ENCODE peak calls at places on chromosomes 16 and 17, in seven cellular contexts. One of them, this sample, is unnamed. For H3K36me3, the result is how much of the 10 kb centered on the place peaks cover.

GRCh38 chr17:869567-870530 is 87.7 kb downstream of the MRM3 start:
- DNase-seq in left ventricle myocardium inferior: peak
- DNase-seq in GM23338: no peak
- DNase-seq in HAP-1: no peak
- DNase-seq in fibroblast of lung: peak
- DNase-seq in thoracic aorta: no peak
- DNase-seq in BE2C: no peak
- DNase-seq in this sample: no peak

GRCh38 chr17:42548993-42549755 is 3.5 kb upstream of the HSD17B1 start:
- DNase-seq in left ventricle myocardium inferior: no peak
- DNase-seq in GM23338: no peak
- DNase-seq in HAP-1: no peak
- DNase-seq in fibroblast of lung: no peak
- DNase-seq in thoracic aorta: no peak
- DNase-seq in BE2C: no peak
- DNase-seq in this sample: no peak

GRCh38 chr17:42027961-42028790 is 8.3 kb downstream of the NKIRAS2 start:
- DNase-seq in left ventricle myocardium inferior: no peak
- DNase-seq in GM23338: peak
- DNase-seq in HAP-1: no peak
- DNase-seq in fibroblast of lung: no peak
- DNase-seq in thoracic aorta: no peak
- DNase-seq in BE2C: no peak
- DNase-seq in this sample: no peak

GRCh38 chr16:78437352-78437968 is 338.0 kb downstream of the WWOX start:
- DNase-seq in left ventricle myocardium inferior: no peak
- DNase-seq in GM23338: peak
- DNase-seq in HAP-1: peak
- DNase-seq in fibroblast of lung: no peak
- DNase-seq in thoracic aorta: no peak
- DNase-seq in BE2C: peak
- DNase-seq in this sample: no peak

GRCh38 chr17:47257651-47258339 is 4.2 kb downstream of the ITGB3 start:
- DNase-seq in left ventricle myocardium inferior: no peak
- DNase-seq in GM23338: no peak
- DNase-seq in HAP-1: no peak
- DNase-seq in fibroblast of lung: peak
- DNase-seq in thoracic aorta: no peak
- DNase-seq in BE2C: no peak
- DNase-seq in this sample: no peak

GRCh38 chr16:15771694-15772093 is 85.1 kb downstream of the MYH11 start:
- DNase-seq in left ventricle myocardium inferior: no peak
- DNase-seq in GM23338: no peak
- DNase-seq in HAP-1: no peak
- DNase-seq in fibroblast of lung: no peak
- DNase-seq in thoracic aorta: no peak
- DNase-seq in BE2C: no peak
- DNase-seq in this sample: no peak

GRCh38 chr16:80283450-80284392 is 257.1 kb upstream of the DYNLRB2 start:
- DNase-seq in left ventricle myocardium inferior: no peak
- DNase-seq in GM23338: no peak
- DNase-seq in HAP-1: no peak
- DNase-seq in fibroblast of lung: no peak
- DNase-seq in thoracic aorta: no peak
- DNase-seq in BE2C: no peak
- DNase-seq in this sample: no peak

GRCh38 chr17:68399638-68400403 is 57.5 kb downstream of the WIPI1 start:
- DNase-seq in left ventricle myocardium inferior: no peak
- DNase-seq in GM23338: no peak
- DNase-seq in HAP-1: no peak
- DNase-seq in fibroblast of lung: peak
- DNase-seq in thoracic aorta: no peak
- DNase-seq in BE2C: no peak
- DNase-seq in this sample: no peak

GRCh38 chr16:57500578-57501111 is 14.4 kb upstream of the DOK4 start:
- DNase-seq in left ventricle myocardium inferior: peak
- DNase-seq in GM23338: no peak
- DNase-seq in HAP-1: no peak
- DNase-seq in fibroblast of lung: no peak
- DNase-seq in thoracic aorta: no peak
- DNase-seq in BE2C: peak
- DNase-seq in this sample: no peak

GRCh38 chr17:72126575-72127486 is 6.0 kb downstream of the SOX9 start:
- DNase-seq in left ventricle myocardium inferior: no peak
- DNase-seq in GM23338: no peak
- DNase-seq in HAP-1: no peak
- DNase-seq in fibroblast of lung: peak
- DNase-seq in thoracic aorta: no peak
- DNase-seq in BE2C: peak
- DNase-seq in this sample: no peak

GRCh38 chr17:75785770-75786538 is 1.3 kb downstream of the UNK start:
- DNase-seq in left ventricle myocardium inferior: no peak
- DNase-seq in GM23338: no peak
- DNase-seq in HAP-1: peak
- DNase-seq in fibroblast of lung: peak
- DNase-seq in thoracic aorta: no peak
- DNase-seq in BE2C: no peak
- DNase-seq in this sample: no peak

GRCh38 chr16:50669741-50670140 is 11.4 kb downstream of the SNX20 start:
- DNase-seq in left ventricle myocardium inferior: no peak
- DNase-seq in GM23338: no peak
- DNase-seq in HAP-1: no peak
- DNase-seq in fibroblast of lung: no peak
- DNase-seq in thoracic aorta: no peak
- DNase-seq in BE2C: no peak
- DNase-seq in this sample: no peak

GRCh38 chr17:38908676-38909181 is 16.7 kb upstream of the LASP1NB start:
- DNase-seq in left ventricle myocardium inferior: no peak
- DNase-seq in GM23338: no peak
- DNase-seq in HAP-1: no peak
- DNase-seq in fibroblast of lung: no peak
- DNase-seq in thoracic aorta: no peak
- DNase-seq in BE2C: no peak
- DNase-seq in this sample: no peak

GRCh38 chr17:29177871-29178749 is 2.1 kb downstream of the MYO18A start:
- DNase-seq in left ventricle myocardium inferior: no peak
- DNase-seq in GM23338: peak
- DNase-seq in HAP-1: no peak
- DNase-seq in fibroblast of lung: no peak
- DNase-seq in thoracic aorta: no peak
- DNase-seq in BE2C: no peak
- DNase-seq in this sample: no peak

GRCh38 chr17:45006927-45007461 is 38.9 kb upstream of the C1QL1 start:
- DNase-seq in left ventricle myocardium inferior: no peak
- DNase-seq in GM23338: peak
- DNase-seq in HAP-1: no peak
- DNase-seq in fibroblast of lung: no peak
- DNase-seq in thoracic aorta: no peak
- DNase-seq in BE2C: no peak
- DNase-seq in this sample: no peak

GRCh38 chr16:9123871-9124270 is 32.4 kb downstream of the HAPSTR1 start:
- DNase-seq in left ventricle myocardium inferior: peak
- DNase-seq in GM23338: no peak
- DNase-seq in HAP-1: no peak
- DNase-seq in fibroblast of lung: peak
- DNase-seq in thoracic aorta: no peak
- DNase-seq in BE2C: no peak
- DNase-seq in this sample: no peak
- H3K36me3 ChIP-seq in left ventricle myocardium inferior: under half
- H3K36me3 ChIP-seq in GM23338: under half
- H3K36me3 ChIP-seq in HAP-1: under half
- H3K36me3 ChIP-seq in fibroblast of lung: under half
- H3K36me3 ChIP-seq in thoracic aorta: under half
- H3K36me3 ChIP-seq in BE2C: under half
- H3K36me3 ChIP-seq in this sample: under half

DNA sequence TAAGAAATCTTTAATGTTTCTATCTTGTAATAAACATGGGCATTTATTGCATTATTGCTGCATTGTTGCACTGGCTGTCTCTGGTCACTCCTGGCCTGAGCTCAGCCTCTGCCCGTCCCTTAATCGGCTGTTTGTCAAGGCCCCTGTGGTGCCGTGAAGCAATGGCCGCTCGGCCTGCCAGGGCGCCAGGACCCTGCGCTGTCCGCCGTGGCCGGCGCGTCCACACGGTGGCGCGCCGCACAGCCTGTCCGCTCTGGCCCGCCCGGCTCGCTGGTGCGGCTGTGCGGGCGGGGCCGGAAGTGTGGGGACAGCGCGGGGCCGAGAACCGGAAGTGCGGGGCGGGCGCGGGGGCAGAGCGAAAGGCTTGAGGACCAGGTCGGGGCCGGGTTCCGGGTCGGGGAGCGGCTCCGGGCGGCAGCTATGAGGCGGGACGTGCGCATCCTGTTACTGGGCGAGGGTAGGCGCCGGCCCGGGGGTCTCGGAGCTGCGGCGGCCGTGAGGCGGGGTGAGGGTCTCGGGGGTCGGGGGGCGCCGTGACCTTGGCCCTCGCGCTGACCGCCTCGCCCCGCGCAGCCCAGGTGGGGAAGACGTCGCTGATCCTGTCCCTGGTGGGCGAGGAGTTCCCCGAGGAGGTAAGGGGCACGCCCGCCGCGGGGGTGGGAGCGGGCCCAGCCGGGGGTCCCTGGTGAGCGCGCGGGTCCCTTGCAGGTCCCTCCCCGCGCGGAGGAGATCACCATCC is at the start of gene RHOT2:
- DNase-seq in left ventricle myocardium inferior: peak
- DNase-seq in GM23338: peak
- DNase-seq in HAP-1: peak
- DNase-seq in fibroblast of lung: peak
- DNase-seq in thoracic aorta: peak
- DNase-seq in BE2C: peak
- DNase-seq in this sample: no peak
- H3K36me3 ChIP-seq in left ventricle myocardium inferior: under half
- H3K36me3 ChIP-seq in GM23338: under half
- H3K36me3 ChIP-seq in HAP-1: under half
- H3K36me3 ChIP-seq in fibroblast of lung: under half
- H3K36me3 ChIP-seq in thoracic aorta: under half
- H3K36me3 ChIP-seq in BE2C: under half
- H3K36me3 ChIP-seq in this sample: under half

GRCh38 chr17:74210191-74211140 is 2.9 kb upstream of the TTYH2 start:
- DNase-seq in left ventricle myocardium inferior: peak
- DNase-seq in GM23338: peak
- DNase-seq in HAP-1: peak
- DNase-seq in fibroblast of lung: peak
- DNase-seq in thoracic aorta: no peak
- DNase-seq in BE2C: peak
- DNase-seq in this sample: no peak
- H3K36me3 ChIP-seq in left ventricle myocardium inferior: under half
- H3K36me3 ChIP-seq in GM23338: under half
- H3K36me3 ChIP-seq in HAP-1: half or more
- H3K36me3 ChIP-seq in fibroblast of lung: under half
- H3K36me3 ChIP-seq in thoracic aorta: under half
- H3K36me3 ChIP-seq in BE2C: half or more
- H3K36me3 ChIP-seq in this sample: under half

GRCh38 chr17:8314797-8315739 is 5.0 kb downstream of the ARHGEF15 start:
- DNase-seq in left ventricle myocardium inferior: no peak
- DNase-seq in GM23338: peak
- DNase-seq in HAP-1: no peak
- DNase-seq in fibroblast of lung: no peak
- DNase-seq in thoracic aorta: no peak
- DNase-seq in BE2C: no peak
- DNase-seq in this sample: no peak

GRCh38 chr17:8320262-8320661 is 10.2 kb downstream of the ARHGEF15 start:
- DNase-seq in left ventricle myocardium inferior: no peak
- DNase-seq in GM23338: no peak
- DNase-seq in HAP-1: no peak
- DNase-seq in fibroblast of lung: no peak
- DNase-seq in thoracic aorta: no peak
- DNase-seq in BE2C: no peak
- DNase-seq in this sample: no peak

GRCh38 chr17:8318536-8318935 is 8.5 kb downstream of the ARHGEF15 start:
- DNase-seq in left ventricle myocardium inferior: no peak
- DNase-seq in GM23338: peak
- DNase-seq in HAP-1: no peak
- DNase-seq in fibroblast of lung: no peak
- DNase-seq in thoracic aorta: no peak
- DNase-seq in BE2C: no peak
- DNase-seq in this sample: no peak

GRCh38 chr17:8315740-8316217 is 5.7 kb downstream of the ARHGEF15 start:
- DNase-seq in left ventricle myocardium inferior: no peak
- DNase-seq in GM23338: peak
- DNase-seq in HAP-1: no peak
- DNase-seq in fibroblast of lung: no peak
- DNase-seq in thoracic aorta: no peak
- DNase-seq in BE2C: no peak
- DNase-seq in this sample: no peak

GRCh38 chr17:8318010-8318409 is 8.0 kb downstream of the ARHGEF15 start:
- DNase-seq in left ventricle myocardium inferior: no peak
- DNase-seq in GM23338: no peak
- DNase-seq in HAP-1: no peak
- DNase-seq in fibroblast of lung: no peak
- DNase-seq in thoracic aorta: no peak
- DNase-seq in BE2C: no peak
- DNase-seq in this sample: no peak
- H3K36me3 ChIP-seq in left ventricle myocardium inferior: under half
- H3K36me3 ChIP-seq in GM23338: under half
- H3K36me3 ChIP-seq in HAP-1: under half
- H3K36me3 ChIP-seq in fibroblast of lung: under half
- H3K36me3 ChIP-seq in thoracic aorta: under half
- H3K36me3 ChIP-seq in BE2C: under half
- H3K36me3 ChIP-seq in this sample: under half